ENCODE peak calls at places on chromosomes 2 and 18, in five cellular contexts. One of them, this sample, is unnamed.

GRCh38 chr18:35477497-35477896 is 20.3 kb downstream of the INO80C start:
- DNase-seq in lower lobe of right lung: no peak
- DNase-seq in brain microvascular endothelial cell: no peak
- DNase-seq in tibial nerve: no peak
- DNase-seq in neural crest cell: no peak
- DNase-seq in this sample: no peak

GRCh38 chr2:239223330-239224248 is 177.2 kb downstream of the HDAC4 start:
- DNase-seq in tibial nerve: no peak
- DNase-seq in lower lobe of right lung: no peak
- DNase-seq in neural crest cell: no peak
- DNase-seq in brain microvascular endothelial cell: no peak
- DNase-seq in this sample: no peak

GRCh38 chr2:110948027-110948687 is 172.6 kb upstream of the BCL2L11 start:
- DNase-seq in tibial nerve: no peak
- DNase-seq in lower lobe of right lung: no peak
- DNase-seq in neural crest cell: no peak
- DNase-seq in brain microvascular endothelial cell: no peak
- DNase-seq in this sample: no peak

GRCh38 chr2:100107911-100108647 is 34.3 kb downstream of the AFF3 start:
- DNase-seq in brain microvascular endothelial cell: no peak
- DNase-seq in lower lobe of right lung: no peak
- DNase-seq in neural crest cell: peak
- DNase-seq in tibial nerve: no peak
- DNase-seq in this sample: no peak

GRCh38 chr18:24914685-24915267 is 437.2 kb downstream of the ZNF521 start:
- DNase-seq in neural crest cell: no peak
- DNase-seq in tibial nerve: no peak
- DNase-seq in brain microvascular endothelial cell: no peak
- DNase-seq in lower lobe of right lung: no peak
- DNase-seq in this sample: no peak

GRCh38 chr2:134347756-134348155 is 93.9 kb downstream of the MGAT5 start:
- DNase-seq in lower lobe of right lung: no peak
- DNase-seq in neural crest cell: no peak
- DNase-seq in tibial nerve: no peak
- DNase-seq in brain microvascular endothelial cell: peak
- DNase-seq in this sample: no peak

GRCh38 chr2:102122115-102122514 is 20.4 kb upstream of the IL1R1 start:
- DNase-seq in tibial nerve: no peak
- DNase-seq in neural crest cell: no peak
- DNase-seq in lower lobe of right lung: no peak
- DNase-seq in brain microvascular endothelial cell: peak
- DNase-seq in this sample: no peak

GRCh38 chr2:14148186-14148585 is 484.3 kb upstream of the LRATD1 start:
- DNase-seq in neural crest cell: no peak
- DNase-seq in brain microvascular endothelial cell: peak
- DNase-seq in lower lobe of right lung: no peak
- DNase-seq in tibial nerve: no peak
- DNase-seq in this sample: no peak

GRCh38 chr2:8421658-8422499 is 260.0 kb upstream of the ID2 start:
- DNase-seq in tibial nerve: no peak
- DNase-seq in lower lobe of right lung: no peak
- DNase-seq in brain microvascular endothelial cell: no peak
- DNase-seq in neural crest cell: no peak
- DNase-seq in this sample: no peak

GRCh38 chr18:32160547-32160946 is 29.3 kb upstream of the MEP1B start:
- DNase-seq in brain microvascular endothelial cell: no peak
- DNase-seq in tibial nerve: no peak
- DNase-seq in lower lobe of right lung: no peak
- DNase-seq in neural crest cell: no peak
- DNase-seq in this sample: peak

GRCh38 chr2:38095655-38095995 is 19.7 kb upstream of the CYP1B1 start:
- DNase-seq in neural crest cell: no peak
- DNase-seq in lower lobe of right lung: no peak
- DNase-seq in brain microvascular endothelial cell: no peak
- DNase-seq in tibial nerve: no peak
- DNase-seq in this sample: no peak

GRCh38 chr2:239444626-239445625 is 44.1 kb upstream of the HDAC4 start:
- DNase-seq in lower lobe of right lung: peak
- DNase-seq in tibial nerve: peak
- DNase-seq in neural crest cell: no peak
- DNase-seq in brain microvascular endothelial cell: no peak
- DNase-seq in this sample: peak

GRCh38 chr2:159124441-159124911 is 156.0 kb downstream of the TANC1 start:
- DNase-seq in neural crest cell: no peak
- DNase-seq in brain microvascular endothelial cell: peak
- DNase-seq in lower lobe of right lung: no peak
- DNase-seq in tibial nerve: no peak
- DNase-seq in this sample: peak

GRCh38 chr2:70895249-70895648 is 40.5 kb upstream of the ATP6V1B1 start:
- DNase-seq in neural crest cell: no peak
- DNase-seq in tibial nerve: no peak
- DNase-seq in lower lobe of right lung: no peak
- DNase-seq in brain microvascular endothelial cell: no peak
- DNase-seq in this sample: no peak

GRCh38 chr2:104597942-104598341 is 256.0 kb upstream of the POU3F3 start:
- DNase-seq in neural crest cell: no peak
- DNase-seq in brain microvascular endothelial cell: no peak
- DNase-seq in tibial nerve: no peak
- DNase-seq in lower lobe of right lung: no peak
- DNase-seq in this sample: no peak

GRCh38 chr2:60602828-60603532 is 49.5 kb upstream of the BCL11A start:
- DNase-seq in lower lobe of right lung: no peak
- DNase-seq in brain microvascular endothelial cell: no peak
- DNase-seq in tibial nerve: no peak
- DNase-seq in neural crest cell: no peak
- DNase-seq in this sample: no peak

GRCh38 chr2:180033993-180034894 is 27.1 kb upstream of the CWC22 start:
- DNase-seq in tibial nerve: no peak
- DNase-seq in neural crest cell: no peak
- DNase-seq in lower lobe of right lung: no peak
- DNase-seq in brain microvascular endothelial cell: peak
- DNase-seq in this sample: peak

GRCh38 chr2:85719609-85720240 is 25.6 kb downstream of the GNLY start:
- DNase-seq in neural crest cell: no peak
- DNase-seq in lower lobe of right lung: no peak
- DNase-seq in tibial nerve: no peak
- DNase-seq in brain microvascular endothelial cell: no peak
- DNase-seq in this sample: no peak

GRCh38 chr2:131045925-131046579 is 47.2 kb downstream of the FAM168B start:
- DNase-seq in tibial nerve: no peak
- DNase-seq in lower lobe of right lung: peak
- DNase-seq in neural crest cell: no peak
- DNase-seq in brain microvascular endothelial cell: no peak
- DNase-seq in this sample: no peak

GRCh38 chr18:58140366-58141325 is 96.6 kb downstream of the NEDD4L start:
- DNase-seq in tibial nerve: no peak
- DNase-seq in neural crest cell: no peak
- DNase-seq in brain microvascular endothelial cell: no peak
- DNase-seq in lower lobe of right lung: no peak
- DNase-seq in this sample: peak

GRCh38 chr18:63683152-63683551 is 19.6 kb upstream of the SERPINB11 start:
- DNase-seq in tibial nerve: no peak
- DNase-seq in brain microvascular endothelial cell: peak
- DNase-seq in lower lobe of right lung: no peak
- DNase-seq in neural crest cell: no peak
- DNase-seq in this sample: peak

GRCh38 chr2:240412211-240412830 is 23.1 kb upstream of the GPC1 start:
- DNase-seq in brain microvascular endothelial cell: no peak
- DNase-seq in lower lobe of right lung: peak
- DNase-seq in neural crest cell: no peak
- DNase-seq in tibial nerve: peak
- DNase-seq in this sample: no peak

GRCh38 chr18:46213295-46213694 is 109.1 kb downstream of the HAUS1 start:
- DNase-seq in brain microvascular endothelial cell: no peak
- DNase-seq in tibial nerve: no peak
- DNase-seq in lower lobe of right lung: no peak
- DNase-seq in neural crest cell: no peak
- DNase-seq in this sample: no peak

GRCh38 chr2:96163768-96164429 is 18.7 kb upstream of the DUSP2 start:
- DNase-seq in brain microvascular endothelial cell: no peak
- DNase-seq in tibial nerve: no peak
- DNase-seq in neural crest cell: no peak
- DNase-seq in lower lobe of right lung: no peak
- DNase-seq in this sample: no peak

GRCh38 chr18:59927246-59927825 is 27.5 kb downstream of the PMAIP1 start:
- DNase-seq in tibial nerve: no peak
- DNase-seq in brain microvascular endothelial cell: no peak
- DNase-seq in neural crest cell: no peak
- DNase-seq in lower lobe of right lung: no peak
- DNase-seq in this sample: peak

GRCh38 chr2:45789317-45789716 is 137.8 kb downstream of the PRKCE start:
- DNase-seq in tibial nerve: no peak
- DNase-seq in neural crest cell: no peak
- DNase-seq in brain microvascular endothelial cell: no peak
- DNase-seq in lower lobe of right lung: no peak
- DNase-seq in this sample: no peak

GRCh38 chr2:74876081-74876886 is 42.4 kb downstream of the HK2 start:
- DNase-seq in neural crest cell: peak
- DNase-seq in brain microvascular endothelial cell: peak
- DNase-seq in tibial nerve: no peak
- DNase-seq in lower lobe of right lung: no peak
- DNase-seq in this sample: peak

GRCh38 chr2:88545118-88545517 is 82.1 kb downstream of the EIF2AK3 start:
- DNase-seq in brain microvascular endothelial cell: peak
- DNase-seq in neural crest cell: no peak
- DNase-seq in tibial nerve: no peak
- DNase-seq in lower lobe of right lung: no peak
- DNase-seq in this sample: peak

GRCh38 chr2:202113571-202114142 is 40.6 kb downstream of the KIAA2012 start:
- DNase-seq in tibial nerve: no peak
- DNase-seq in brain microvascular endothelial cell: no peak
- DNase-seq in lower lobe of right lung: no peak
- DNase-seq in neural crest cell: no peak
- DNase-seq in this sample: no peak

GRCh38 chr2:26344581-26345283 is 1.2 kb upstream of the SELENOI start:
- DNase-seq in neural crest cell: no peak
- DNase-seq in brain microvascular endothelial cell: peak
- DNase-seq in tibial nerve: no peak
- DNase-seq in lower lobe of right lung: no peak
- DNase-seq in this sample: peak

GRCh38 chr18:73119574-73119973 is 251.8 kb upstream of the NETO1 start:
- DNase-seq in brain microvascular endothelial cell: no peak
- DNase-seq in neural crest cell: no peak
- DNase-seq in tibial nerve: no peak
- DNase-seq in lower lobe of right lung: no peak
- DNase-seq in this sample: no peak

GRCh38 chr2:222296911-222297599 is 1.7 kb downstream of the PAX3 start:
- DNase-seq in neural crest cell: no peak
- DNase-seq in brain microvascular endothelial cell: no peak
- DNase-seq in lower lobe of right lung: no peak
- DNase-seq in tibial nerve: no peak
- DNase-seq in this sample: no peak

DNA sequence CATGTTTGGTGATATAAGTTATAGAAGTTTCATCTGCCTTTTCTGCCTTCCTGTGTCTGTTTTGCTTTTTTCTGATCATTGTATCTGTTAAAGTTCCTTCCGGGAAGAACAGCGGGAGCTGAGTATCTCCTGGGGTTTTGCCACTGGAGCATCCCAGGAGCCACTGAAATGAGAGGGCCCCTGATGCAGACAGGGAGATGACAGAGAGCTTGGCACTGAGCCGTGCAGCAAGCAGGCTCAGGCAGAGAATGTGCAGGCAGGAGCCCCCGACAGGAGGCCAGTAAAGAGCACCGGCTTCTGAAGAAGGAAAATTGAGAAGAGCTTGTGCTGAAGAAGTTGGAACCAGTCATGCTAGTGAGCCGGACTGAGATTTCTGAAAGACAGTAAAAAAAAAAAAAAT is 137.8 kb downstream of the TDRD15 start:
- DNase-seq in tibial nerve: no peak
- DNase-seq in lower lobe of right lung: no peak
- DNase-seq in neural crest cell: no peak
- DNase-seq in brain microvascular endothelial cell: no peak
- DNase-seq in this sample: no peak
- TF ChIP-seq CTCF in tibial nerve: no peak
- TF ChIP-seq CTCF in lower lobe of right lung: no peak
- TF ChIP-seq CTCF in neural crest cell: no peak
- TF ChIP-seq CTCF in brain microvascular endothelial cell: no peak
- TF ChIP-seq CTCF in this sample: no peak

GRCh38 chr2:148259674-148260073 is 238.8 kb downstream of the MBD5 start:
- DNase-seq in lower lobe of right lung: no peak
- DNase-seq in brain microvascular endothelial cell: no peak
- DNase-seq in tibial nerve: no peak
- DNase-seq in neural crest cell: no peak
- DNase-seq in this sample: no peak
- TF ChIP-seq CTCF in lower lobe of right lung: no peak
- TF ChIP-seq CTCF in brain microvascular endothelial cell: peak
- TF ChIP-seq CTCF in tibial nerve: no peak
- TF ChIP-seq CTCF in neural crest cell: no peak
- TF ChIP-seq CTCF in this sample: no peak

GRCh38 chr2:54329482-54330225 is 73.6 kb upstream of the TSPYL6 start:
- DNase-seq in brain microvascular endothelial cell: no peak
- DNase-seq in neural crest cell: no peak
- DNase-seq in tibial nerve: no peak
- DNase-seq in lower lobe of right lung: no peak
- DNase-seq in this sample: no peak
- TF ChIP-seq CTCF in brain microvascular endothelial cell: no peak
- TF ChIP-seq CTCF in neural crest cell: no peak
- TF ChIP-seq CTCF in tibial nerve: no peak
- TF ChIP-seq CTCF in lower lobe of right lung: no peak
- TF ChIP-seq CTCF in this sample: no peak

DNA sequence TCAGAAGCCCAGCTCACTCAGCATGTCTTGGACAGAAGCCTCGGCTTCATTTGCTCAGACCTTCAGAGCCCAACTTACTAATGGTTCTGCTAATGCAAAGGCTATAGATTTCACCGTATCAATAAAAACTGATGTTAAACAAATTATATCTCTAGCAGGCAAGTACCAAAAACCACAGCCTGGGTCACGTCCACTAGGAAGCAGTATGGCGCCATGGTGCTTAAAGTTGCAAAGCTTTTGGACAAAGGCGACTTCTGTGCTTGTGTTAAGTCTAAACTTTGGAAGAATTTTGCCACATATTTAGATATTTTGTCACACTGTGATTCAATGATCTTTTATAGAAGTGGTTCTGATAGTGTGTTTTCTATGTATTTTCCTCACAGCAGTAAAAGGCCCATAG is 276.8 kb upstream of the PARD3B start:
- DNase-seq in neural crest cell: no peak
- DNase-seq in tibial nerve: no peak
- DNase-seq in lower lobe of right lung: no peak
- DNase-seq in brain microvascular endothelial cell: no peak
- DNase-seq in this sample: no peak
- TF ChIP-seq CTCF in neural crest cell: no peak
- TF ChIP-seq CTCF in tibial nerve: no peak
- TF ChIP-seq CTCF in lower lobe of right lung: no peak
- TF ChIP-seq CTCF in brain microvascular endothelial cell: no peak
- TF ChIP-seq CTCF in this sample: no peak

This sample was measured in Calu3.